ENCODE peak calls at places on chromosomes 4 and X, in six cellular contexts. One of them, this sample, is unnamed. For H3K4me1, the result is how much of the 10 kb centered on the place peaks cover.

GRCh38 chrX:65755786-65756185 is 88.3 kb downstream of the MSN start:
- DNase-seq in body of pancreas: no peak
- DNase-seq in GM23248: no peak
- DNase-seq in uterus: no peak
- DNase-seq in IMR-90: no peak
- DNase-seq in endothelial cell of umbilical vein: no peak
- DNase-seq in this sample: no peak

GRCh38 chr4:104616401-104616820 is 121.7 kb upstream of the CXXC4 start:
- DNase-seq in body of pancreas: no peak
- DNase-seq in GM23248: no peak
- DNase-seq in uterus: no peak
- DNase-seq in IMR-90: no peak
- DNase-seq in endothelial cell of umbilical vein: no peak
- DNase-seq in this sample: no peak

GRCh38 chrX:96763608-96764007 is 79.0 kb downstream of the DIAPH2 start:
- DNase-seq in body of pancreas: no peak
- DNase-seq in GM23248: no peak
- DNase-seq in uterus: no peak
- DNase-seq in IMR-90: no peak
- DNase-seq in endothelial cell of umbilical vein: no peak
- DNase-seq in this sample: no peak

GRCh38 chr4:149279790-149280189 is 535.9 kb downstream of the IQCM start:
- DNase-seq in body of pancreas: no peak
- DNase-seq in GM23248: peak
- DNase-seq in uterus: no peak
- DNase-seq in IMR-90: no peak
- DNase-seq in endothelial cell of umbilical vein: no peak
- DNase-seq in this sample: no peak

GRCh38 chrX:35101901-35102300 is 159.3 kb downstream of the FAM47B start:
- DNase-seq in body of pancreas: no peak
- DNase-seq in GM23248: no peak
- DNase-seq in uterus: no peak
- DNase-seq in IMR-90: peak
- DNase-seq in endothelial cell of umbilical vein: no peak
- DNase-seq in this sample: no peak

GRCh38 chrX:46208225-46208854 is 336.9 kb downstream of the ZNF674 start:
- DNase-seq in body of pancreas: no peak
- DNase-seq in GM23248: peak
- DNase-seq in uterus: no peak
- DNase-seq in IMR-90: no peak
- DNase-seq in endothelial cell of umbilical vein: no peak
- DNase-seq in this sample: no peak

GRCh38 chrX:39850630-39851152 is 247.1 kb downstream of the BCOR start:
- DNase-seq in body of pancreas: no peak
- DNase-seq in GM23248: peak
- DNase-seq in uterus: peak
- DNase-seq in IMR-90: peak
- DNase-seq in endothelial cell of umbilical vein: no peak
- DNase-seq in this sample: no peak

GRCh38 chr4:150002561-150002960 is 75.7 kb upstream of the DCLK2 start:
- DNase-seq in body of pancreas: no peak
- DNase-seq in GM23248: no peak
- DNase-seq in uterus: no peak
- DNase-seq in IMR-90: peak
- DNase-seq in endothelial cell of umbilical vein: peak
- DNase-seq in this sample: no peak

GRCh38 chrX:44071847-44072545 is 98.8 kb upstream of the NDP start:
- DNase-seq in body of pancreas: no peak
- DNase-seq in GM23248: peak
- DNase-seq in uterus: no peak
- DNase-seq in IMR-90: peak
- DNase-seq in endothelial cell of umbilical vein: no peak
- DNase-seq in this sample: no peak

GRCh38 chrX:10106801-10107200 is 50.0 kb upstream of the CLCN4 start:
- DNase-seq in body of pancreas: no peak
- DNase-seq in GM23248: no peak
- DNase-seq in uterus: no peak
- DNase-seq in IMR-90: no peak
- DNase-seq in endothelial cell of umbilical vein: no peak
- DNase-seq in this sample: no peak

GRCh38 chr4:20062054-20062453 is 189.7 kb upstream of the SLIT2 start:
- DNase-seq in body of pancreas: no peak
- DNase-seq in GM23248: no peak
- DNase-seq in uterus: no peak
- DNase-seq in IMR-90: peak
- DNase-seq in endothelial cell of umbilical vein: no peak
- DNase-seq in this sample: no peak

GRCh38 chr4:186887211-186887785 is 163.6 kb upstream of the FAT1 start:
- DNase-seq in body of pancreas: no peak
- DNase-seq in GM23248: no peak
- DNase-seq in uterus: no peak
- DNase-seq in IMR-90: no peak
- DNase-seq in endothelial cell of umbilical vein: no peak
- DNase-seq in this sample: no peak
- H3K4me3 ChIP-seq in body of pancreas: no peak
- H3K4me3 ChIP-seq in GM23248: no peak
- H3K4me3 ChIP-seq in uterus: no peak
- H3K4me3 ChIP-seq in IMR-90: no peak
- H3K4me3 ChIP-seq in endothelial cell of umbilical vein: no peak
- H3K4me3 ChIP-seq in this sample: no peak

GRCh38 chrX:119757646-119757978 is 776 bp upstream of the SOWAHD start:
- DNase-seq in body of pancreas: no peak
- DNase-seq in GM23248: no peak
- DNase-seq in uterus: no peak
- DNase-seq in IMR-90: no peak
- DNase-seq in endothelial cell of umbilical vein: no peak
- DNase-seq in this sample: no peak
- H3K4me1 ChIP-seq in body of pancreas: under half
- H3K4me1 ChIP-seq in GM23248: under half
- H3K4me1 ChIP-seq in uterus: under half
- H3K4me1 ChIP-seq in IMR-90: under half
- H3K4me1 ChIP-seq in endothelial cell of umbilical vein: under half
- H3K4me1 ChIP-seq in this sample: under half

DNA sequence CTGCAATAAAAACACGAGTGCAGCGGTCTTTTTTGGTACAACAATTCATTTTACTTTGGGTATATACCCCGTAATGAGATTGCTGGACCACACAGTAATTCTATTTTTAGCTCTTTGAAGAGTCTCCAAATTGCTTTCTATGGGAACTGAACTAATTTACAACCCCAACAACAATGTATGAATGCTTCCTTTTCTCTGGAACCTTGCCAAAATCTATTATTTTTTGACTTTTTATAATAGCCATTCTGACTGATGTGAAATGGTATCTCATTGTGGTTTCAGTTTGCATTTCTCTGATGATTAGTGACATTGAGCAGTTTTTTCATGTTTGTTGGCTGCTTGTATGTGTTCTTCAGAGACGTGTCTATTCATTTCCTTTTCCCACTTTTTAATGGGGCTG is 240.8 kb downstream of the STK32B start:
- DNase-seq in body of pancreas: no peak
- DNase-seq in GM23248: no peak
- DNase-seq in uterus: no peak
- DNase-seq in IMR-90: no peak
- DNase-seq in endothelial cell of umbilical vein: no peak
- DNase-seq in this sample: no peak
- H3K4me3 ChIP-seq in body of pancreas: no peak
- H3K4me3 ChIP-seq in GM23248: no peak
- H3K4me3 ChIP-seq in uterus: no peak
- H3K4me3 ChIP-seq in IMR-90: no peak
- H3K4me3 ChIP-seq in endothelial cell of umbilical vein: no peak
- H3K4me3 ChIP-seq in this sample: no peak

GRCh38 chr4:119039160-119039559 is 96.5 kb upstream of the MYOZ2 start:
- DNase-seq in body of pancreas: no peak
- DNase-seq in GM23248: no peak
- DNase-seq in uterus: no peak
- DNase-seq in IMR-90: no peak
- DNase-seq in endothelial cell of umbilical vein: no peak
- DNase-seq in this sample: no peak
- H3K4me1 ChIP-seq in body of pancreas: under half
- H3K4me1 ChIP-seq in GM23248: half or more
- H3K4me1 ChIP-seq in uterus: under half
- H3K4me1 ChIP-seq in IMR-90: under half
- H3K4me1 ChIP-seq in endothelial cell of umbilical vein: under half
- H3K4me1 ChIP-seq in this sample: under half

DNA sequence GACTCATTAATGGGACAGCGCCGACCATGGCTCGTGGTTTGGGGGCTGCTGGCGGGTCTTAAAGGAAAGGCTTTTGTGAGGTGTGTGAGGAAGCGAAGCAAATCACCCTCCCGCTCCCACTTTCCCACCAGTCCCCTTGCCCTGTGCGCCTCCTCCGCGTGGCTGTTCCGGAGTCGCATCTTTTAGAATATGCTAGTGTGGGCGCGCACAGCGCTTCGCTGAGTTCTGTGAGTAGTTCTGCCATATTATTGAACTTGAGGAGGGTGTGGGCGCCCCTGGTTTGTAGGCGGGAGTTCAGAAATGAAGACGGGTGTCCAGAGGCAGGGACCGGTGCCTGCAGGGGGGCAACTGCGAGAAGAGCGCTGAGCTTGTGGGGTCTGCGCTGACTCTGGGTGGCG is 49.1 kb downstream of the ZNF141 start:
- DNase-seq in body of pancreas: no peak
- DNase-seq in GM23248: no peak
- DNase-seq in uterus: no peak
- DNase-seq in IMR-90: no peak
- DNase-seq in endothelial cell of umbilical vein: no peak
- DNase-seq in this sample: no peak
- H3K4me3 ChIP-seq in body of pancreas: no peak
- H3K4me3 ChIP-seq in GM23248: no peak
- H3K4me3 ChIP-seq in uterus: no peak
- H3K4me3 ChIP-seq in IMR-90: no peak
- H3K4me3 ChIP-seq in endothelial cell of umbilical vein: no peak
- H3K4me3 ChIP-seq in this sample: no peak

GRCh38 chr4:123476089-123476488 is 79.5 kb downstream of the SPRY1 start:
- DNase-seq in body of pancreas: no peak
- DNase-seq in GM23248: no peak
- DNase-seq in uterus: no peak
- DNase-seq in IMR-90: no peak
- DNase-seq in endothelial cell of umbilical vein: no peak
- DNase-seq in this sample: no peak
- H3K4me1 ChIP-seq in body of pancreas: under half
- H3K4me1 ChIP-seq in GM23248: under half
- H3K4me1 ChIP-seq in uterus: under half
- H3K4me1 ChIP-seq in IMR-90: under half
- H3K4me1 ChIP-seq in endothelial cell of umbilical vein: under half
- H3K4me1 ChIP-seq in this sample: under half

GRCh38 chr4:3361896-3362295 is 69.1 kb downstream of the RGS12 start:
- DNase-seq in body of pancreas: no peak
- DNase-seq in GM23248: no peak
- DNase-seq in uterus: no peak
- DNase-seq in IMR-90: no peak
- DNase-seq in endothelial cell of umbilical vein: no peak
- DNase-seq in this sample: peak
- H3K4me3 ChIP-seq in body of pancreas: no peak
- H3K4me3 ChIP-seq in GM23248: no peak
- H3K4me3 ChIP-seq in uterus: no peak
- H3K4me3 ChIP-seq in IMR-90: no peak
- H3K4me3 ChIP-seq in endothelial cell of umbilical vein: no peak
- H3K4me3 ChIP-seq in this sample: no peak

GRCh38 chr4:1293531-1293941 is 3.8 kb downstream of the MAEA start:
- DNase-seq in body of pancreas: no peak
- DNase-seq in GM23248: no peak
- DNase-seq in uterus: no peak
- DNase-seq in IMR-90: no peak
- DNase-seq in endothelial cell of umbilical vein: no peak
- DNase-seq in this sample: no peak
- H3K4me1 ChIP-seq in body of pancreas: under half
- H3K4me1 ChIP-seq in GM23248: under half
- H3K4me1 ChIP-seq in uterus: under half
- H3K4me1 ChIP-seq in IMR-90: under half
- H3K4me1 ChIP-seq in endothelial cell of umbilical vein: under half
- H3K4me1 ChIP-seq in this sample: half or more

DNA sequence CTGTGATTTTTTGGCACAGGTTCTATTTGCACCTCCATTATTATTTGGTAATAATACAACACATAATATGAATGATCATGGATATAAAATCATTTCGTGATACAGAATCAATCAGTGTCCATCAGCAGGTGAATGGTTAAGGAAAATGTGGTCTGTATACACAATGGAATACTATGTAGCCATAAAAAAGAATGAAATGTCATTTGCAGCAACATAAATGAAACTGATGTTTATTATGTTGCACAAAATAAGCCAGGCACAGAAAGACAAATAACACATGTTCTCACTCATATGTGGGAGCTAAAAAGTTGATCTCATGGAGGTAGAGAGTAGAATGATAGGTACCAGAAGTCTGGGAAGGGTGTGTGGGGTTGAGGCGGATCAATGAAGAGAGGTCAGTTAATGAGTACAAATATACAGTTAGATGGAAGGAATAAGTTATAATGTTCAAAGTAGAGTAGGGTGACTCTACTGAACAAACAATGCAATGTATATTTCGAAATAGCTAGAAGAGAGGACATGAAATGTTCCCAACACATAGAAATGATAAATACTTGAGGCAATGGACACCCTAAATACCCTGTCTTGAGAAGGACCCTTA is 1.1 kb upstream of the SMARCA1 start:
- DNase-seq in body of pancreas: no peak
- DNase-seq in GM23248: no peak
- DNase-seq in uterus: no peak
- DNase-seq in IMR-90: no peak
- DNase-seq in endothelial cell of umbilical vein: no peak
- DNase-seq in this sample: no peak
- H3K4me3 ChIP-seq in body of pancreas: no peak
- H3K4me3 ChIP-seq in GM23248: no peak
- H3K4me3 ChIP-seq in uterus: no peak
- H3K4me3 ChIP-seq in IMR-90: no peak
- H3K4me3 ChIP-seq in endothelial cell of umbilical vein: no peak
- H3K4me3 ChIP-seq in this sample: no peak